ENCODE peak calls at places on chromosome 19, in four cellular contexts. I is HepG2, S is GM12878, K is K562. Z is an unnamed sample.

GRCh38 chr19:55119053-55119452 is 1.6 kb upstream of the PPP1R12C start:
- DNase-seq in I (no peak), S (no peak), K (no peak), Z (no peak)

GRCh38 chr19:57068921-57069697 is 50.7 kb upstream of the USP29 start:
- DNase-seq in I (peak), S (no peak), K (no peak), Z (no peak)

GRCh38 chr19:56163097-56163496 is 12.7 kb upstream of the GALP start:
- DNase-seq in I (no peak), S (no peak), K (no peak), Z (no peak)

GRCh38 chr19:5147971-5148793 is 179.3 kb downstream of the KDM4B start:
- DNase-seq in I (no peak), S (no peak), K (no peak), Z (no peak)

GRCh38 chr19:49340069-49340864 is 5.1 kb downstream of the CD37 start:
- DNase-seq in I (peak), S (peak), K (peak), Z (no peak)

GRCh38 chr19:49856574-49857021 is 5.6 kb downstream of the PTOV1 start:
- DNase-seq in I (no peak), S (no peak), K (no peak), Z (no peak)

GRCh38 chr19:15300533-15301194 is 31.7 kb downstream of the BRD4 start:
- DNase-seq in I (no peak), S (no peak), K (no peak), Z (no peak)

GRCh38 chr19:49559928-49560327 is 20.4 kb downstream of the NOSIP start:
- DNase-seq in I (no peak), S (no peak), K (no peak), Z (no peak)

GRCh38 chr19:37986048-37986750 is 79.2 kb downstream of the SIPA1L3 start:
- DNase-seq in I (no peak), S (no peak), K (no peak), Z (no peak)

GRCh38 chr19:917323-918151 is at the start of gene KISS1R:
- DNase-seq in I (peak), S (no peak), K (peak), Z (peak)

GRCh38 chr19:1747285-1748114 is 5.8 kb upstream of the ONECUT3 start:
- DNase-seq in I (peak), S (no peak), K (peak), Z (peak)

GRCh38 chr19:5035817-5036732 is 67.2 kb downstream of the KDM4B start:
- DNase-seq in I (no peak), S (no peak), K (no peak), Z (no peak)

GRCh38 chr19:55257461-55258411 is 1.1 kb downstream of the PPP6R1 start:
- DNase-seq in I (no peak), S (no peak), K (peak), Z (no peak)

GRCh38 chr19:29809795-29810503 is 1.8 kb upstream of the CCNE1 start:
- DNase-seq in I (no peak), S (no peak), K (no peak), Z (no peak)

GRCh38 chr19:29540128-29540527 is 14.3 kb downstream of the VSTM2B start:
- DNase-seq in I (no peak), S (no peak), K (no peak), Z (no peak)

GRCh38 chr19:39265321-39265916 is 2.8 kb upstream of the IFNL2 start:
- DNase-seq in I (no peak), S (no peak), K (no peak), Z (peak)

GRCh38 chr19:13637664-13638063 is 126.7 kb upstream of the MRI1 start:
- DNase-seq in I (no peak), S (no peak), K (no peak), Z (no peak)

DNA sequence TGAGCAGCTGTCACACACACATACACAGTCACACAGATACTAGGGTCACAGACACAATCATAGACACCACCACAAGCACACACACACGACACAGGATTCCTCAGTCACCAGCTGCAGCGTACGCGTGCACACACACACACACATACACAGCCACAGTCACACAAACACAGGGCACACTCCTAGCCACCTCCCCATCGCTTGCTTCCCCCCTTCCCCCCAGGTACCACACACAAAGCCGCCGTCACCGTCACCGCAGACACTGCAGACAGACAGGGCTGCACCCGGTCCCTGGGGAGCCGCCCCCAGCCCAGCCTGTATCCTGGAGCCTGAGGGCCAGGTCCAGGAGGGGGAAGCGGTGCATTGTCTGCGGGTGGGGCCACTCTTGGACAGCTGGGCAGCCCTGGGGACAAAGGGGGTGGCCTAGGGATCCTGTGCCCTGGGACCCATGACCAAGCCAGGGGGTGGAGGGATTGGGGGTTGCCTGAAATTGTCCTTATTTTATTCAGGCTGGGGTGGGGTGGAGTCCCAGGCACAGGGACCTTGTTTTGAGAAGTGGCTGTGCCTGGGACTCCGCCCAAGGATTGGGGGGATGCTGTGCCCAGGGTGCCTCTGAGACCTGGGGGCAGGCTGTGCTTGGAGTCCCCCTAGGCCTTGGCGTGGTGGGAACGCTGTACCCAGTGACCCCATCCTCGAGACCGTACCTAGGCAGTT is 957 bp downstream of the NUMBL start:
- DNase-seq in I (no peak), S (no peak), K (peak), Z (no peak)
- TF ChIP-seq CEBPB in I (no peak), S (no peak), K (no peak), Z (no peak)

GRCh38 chr19:48064509-48064908 is 20.6 kb upstream of the CABP5 start:
- DNase-seq in I (no peak), S (no peak), K (no peak), Z (no peak)

DNA sequence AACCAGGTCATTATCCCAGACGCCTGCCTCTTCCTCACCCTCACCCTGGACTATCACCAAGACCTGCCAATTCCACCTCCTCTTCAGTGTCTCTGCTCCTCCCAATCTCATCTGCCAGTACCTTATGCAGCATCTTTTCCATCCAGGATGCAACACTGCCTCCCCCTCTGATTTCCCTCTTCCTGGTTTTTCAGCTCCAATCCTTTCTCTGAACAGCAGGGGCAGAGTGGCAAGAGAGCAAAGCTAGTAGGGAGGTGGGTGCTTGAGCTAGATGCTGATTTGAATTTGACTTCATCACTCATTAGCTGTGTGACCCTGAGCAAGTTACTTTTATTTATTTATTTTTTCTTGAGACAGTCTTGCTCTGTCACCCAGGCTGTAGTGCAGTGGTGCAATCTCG is 25.6 kb upstream of the CABP5 start:
- DNase-seq in I (no peak), S (no peak), K (no peak), Z (peak)
- TF ChIP-seq MAX in I (no peak), S (no peak), K (no peak), Z (no peak)

GRCh38 chr19:18608102-18608804 is 1.7 kb upstream of the CRLF1 start:
- DNase-seq in I (no peak), S (no peak), K (no peak), Z (no peak)
- TF ChIP-seq JUNB in I (no peak), S (no peak), K (no peak), Z (no peak)

DNA sequence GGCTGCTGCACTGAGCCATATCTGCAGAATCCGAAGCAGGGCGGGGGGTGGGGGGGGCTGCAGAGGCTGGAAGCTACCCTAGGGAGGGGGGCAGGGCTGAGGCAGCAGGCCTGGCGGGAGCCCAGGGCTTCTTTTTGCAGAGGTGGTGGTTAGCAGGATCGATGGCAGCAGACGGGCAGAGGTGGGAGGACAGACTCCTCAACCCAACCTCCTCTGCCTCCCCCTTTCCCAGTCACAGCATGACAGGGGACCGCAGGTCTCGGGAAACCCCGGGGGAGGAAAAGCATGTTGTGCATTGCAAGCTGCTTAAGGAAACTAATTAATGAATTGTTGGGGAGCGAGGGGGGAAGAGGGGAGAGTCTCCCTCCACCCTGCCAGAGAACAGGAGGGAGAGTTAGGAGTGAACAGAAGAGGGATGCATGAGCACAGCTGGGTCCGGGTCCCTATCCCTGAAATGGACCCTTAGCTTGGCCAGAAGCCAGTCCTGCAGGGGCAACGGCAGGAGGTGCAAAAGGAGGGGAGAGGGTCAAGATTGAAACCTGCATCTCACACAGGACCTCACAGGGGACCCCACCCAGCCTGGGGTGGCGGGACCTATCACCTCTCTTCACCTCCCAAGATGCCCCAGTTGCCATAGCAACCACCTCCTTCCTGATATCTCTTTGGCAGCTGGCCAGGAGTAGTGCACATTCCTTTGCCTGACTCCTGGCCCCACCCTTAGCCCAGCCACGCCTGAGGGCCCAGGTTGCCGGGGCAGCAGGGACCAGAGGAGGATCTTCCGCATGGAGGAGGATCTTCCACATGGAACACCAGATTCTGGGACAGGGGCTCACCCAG is 1.8 kb downstream of the FXYD7 start:
- DNase-seq in I (no peak), S (no peak), K (peak), Z (peak)
- TF ChIP-seq CEBPB in I (no peak), S (no peak), K (no peak), Z (no peak)

DNA sequence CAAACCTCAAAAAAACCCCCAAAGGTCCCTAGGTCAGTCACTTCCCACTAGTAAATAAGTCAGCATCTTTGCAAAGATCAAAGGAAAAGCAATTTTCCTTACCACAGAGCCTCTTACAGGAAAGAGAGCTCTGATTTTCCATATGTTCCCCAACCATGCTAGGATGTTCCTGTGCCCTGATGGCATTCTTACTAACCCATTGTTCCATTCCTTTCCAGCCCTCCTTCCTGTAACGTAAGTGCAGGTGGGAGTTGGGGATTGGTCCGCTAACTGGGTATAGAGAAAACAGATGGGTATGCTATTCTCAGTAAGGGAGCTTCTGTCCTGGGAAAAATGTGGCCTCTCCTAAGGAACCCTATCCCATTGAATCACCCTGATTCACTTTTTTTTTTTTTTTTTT is 14.3 kb downstream of the DPRX start:
- DNase-seq in I (no peak), S (no peak), K (no peak), Z (no peak)
- TF ChIP-seq MAX in I (no peak), S (no peak), K (no peak), Z (no peak)

GRCh38 chr19:41993612-41994483 is at the start of gene ATP1A3:
- DNase-seq in I (no peak), S (no peak), K (peak), Z (peak)
- TF ChIP-seq JUNB in I (no peak), S (no peak), K (no peak), Z (no peak)

GRCh38 chr19:35741216-35741541 is 1.1 kb downstream of the IGFLR1 start:
- DNase-seq in I (no peak), S (no peak), K (no peak), Z (no peak)
- TF ChIP-seq CEBPB in I (no peak), S (no peak), K (no peak), Z (no peak)

Z was measured in A549.